ENCODE peak calls at places on chromosomes 6 and 20, in nine cellular contexts. One of them, this sample, is unnamed.

GRCh38 chr6:27547157-27548075 is 74.5 kb upstream of the ZNF184 start:
- DNase-seq in stomach: no peak
- DNase-seq in transverse colon: no peak
- DNase-seq in Peyer's patch: no peak
- DNase-seq in H54: no peak
- DNase-seq in uterus: no peak
- DNase-seq in NB4: peak
- DNase-seq in sigmoid colon: no peak
- DNase-seq in A549: no peak
- DNase-seq in this sample: no peak

GRCh38 chr6:135280375-135281136 is 99.4 kb downstream of the MYB start:
- DNase-seq in sigmoid colon: no peak
- DNase-seq in uterus: no peak
- DNase-seq in A549: no peak
- DNase-seq in stomach: no peak
- DNase-seq in NB4: peak
- DNase-seq in Peyer's patch: no peak
- DNase-seq in H54: no peak
- DNase-seq in transverse colon: no peak
- DNase-seq in this sample: no peak

GRCh38 chr6:133115960-133116359 is 125.2 kb upstream of the EYA4 start:
- DNase-seq in H54: no peak
- DNase-seq in stomach: no peak
- DNase-seq in Peyer's patch: no peak
- DNase-seq in NB4: no peak
- DNase-seq in sigmoid colon: no peak
- DNase-seq in transverse colon: no peak
- DNase-seq in A549: no peak
- DNase-seq in uterus: no peak
- DNase-seq in this sample: no peak

GRCh38 chr6:33799714-33800113 is 4.1 kb downstream of the MLN start:
- DNase-seq in A549: no peak
- DNase-seq in sigmoid colon: no peak
- DNase-seq in uterus: no peak
- DNase-seq in Peyer's patch: no peak
- DNase-seq in transverse colon: no peak
- DNase-seq in H54: no peak
- DNase-seq in NB4: no peak
- DNase-seq in stomach: no peak
- DNase-seq in this sample: no peak

GRCh38 chr6:164569503-164569902 is 739.9 kb downstream of the C6orf118 start:
- DNase-seq in Peyer's patch: no peak
- DNase-seq in sigmoid colon: no peak
- DNase-seq in transverse colon: no peak
- DNase-seq in H54: no peak
- DNase-seq in NB4: no peak
- DNase-seq in uterus: no peak
- DNase-seq in A549: no peak
- DNase-seq in stomach: no peak
- DNase-seq in this sample: no peak

GRCh38 chr6:30357678-30358339 is 12.9 kb downstream of the RPP21 start:
- DNase-seq in sigmoid colon: peak
- DNase-seq in transverse colon: peak
- DNase-seq in stomach: peak
- DNase-seq in Peyer's patch: peak
- DNase-seq in NB4: peak
- DNase-seq in uterus: peak
- DNase-seq in H54: peak
- DNase-seq in A549: peak
- DNase-seq in this sample: no peak

GRCh38 chr20:54062812-54063280 is 7.5 kb downstream of the BCAS1 start:
- DNase-seq in uterus: no peak
- DNase-seq in H54: no peak
- DNase-seq in A549: peak
- DNase-seq in Peyer's patch: no peak
- DNase-seq in NB4: peak
- DNase-seq in stomach: no peak
- DNase-seq in transverse colon: no peak
- DNase-seq in sigmoid colon: no peak
- DNase-seq in this sample: no peak

GRCh38 chr20:10673176-10673830 is 496 bp downstream of the JAG1 start:
- DNase-seq in transverse colon: peak
- DNase-seq in stomach: peak
- DNase-seq in A549: no peak
- DNase-seq in sigmoid colon: peak
- DNase-seq in uterus: peak
- DNase-seq in NB4: peak
- DNase-seq in Peyer's patch: peak
- DNase-seq in H54: peak
- DNase-seq in this sample: peak

GRCh38 chr6:140907235-140907634 is 1225.5 kb upstream of the GJE1 start:
- DNase-seq in stomach: no peak
- DNase-seq in H54: no peak
- DNase-seq in sigmoid colon: no peak
- DNase-seq in NB4: no peak
- DNase-seq in transverse colon: no peak
- DNase-seq in Peyer's patch: no peak
- DNase-seq in uterus: no peak
- DNase-seq in A549: no peak
- DNase-seq in this sample: no peak

GRCh38 chr6:30002871-30003270 is 58.2 kb upstream of the POLR1H start:
- DNase-seq in uterus: no peak
- DNase-seq in H54: peak
- DNase-seq in Peyer's patch: no peak
- DNase-seq in NB4: no peak
- DNase-seq in sigmoid colon: no peak
- DNase-seq in transverse colon: no peak
- DNase-seq in stomach: no peak
- DNase-seq in A549: no peak
- DNase-seq in this sample: no peak

GRCh38 chr6:22785036-22785435 is 215.7 kb downstream of the HDGFL1 start:
- DNase-seq in sigmoid colon: no peak
- DNase-seq in NB4: no peak
- DNase-seq in Peyer's patch: no peak
- DNase-seq in uterus: no peak
- DNase-seq in transverse colon: no peak
- DNase-seq in stomach: no peak
- DNase-seq in H54: no peak
- DNase-seq in A549: no peak
- DNase-seq in this sample: no peak

GRCh38 chr6:43773050-43773956 is 3.3 kb downstream of the VEGFA start:
- DNase-seq in H54: peak
- DNase-seq in stomach: peak
- DNase-seq in NB4: peak
- DNase-seq in sigmoid colon: peak
- DNase-seq in Peyer's patch: peak
- DNase-seq in A549: peak
- DNase-seq in uterus: peak
- DNase-seq in transverse colon: peak
- DNase-seq in this sample: peak
- TF ChIP-seq POLR2A in H54: no peak
- TF ChIP-seq POLR2A in stomach: no peak
- TF ChIP-seq POLR2A in NB4: no peak
- TF ChIP-seq POLR2A in sigmoid colon: no peak
- TF ChIP-seq POLR2A in Peyer's patch: peak
- TF ChIP-seq POLR2A in A549: no peak
- TF ChIP-seq POLR2A in uterus: no peak
- TF ChIP-seq POLR2A in transverse colon: peak
- TF ChIP-seq POLR2A in this sample: no peak

GRCh38 chr6:110543106-110543505 is 66.7 kb upstream of the SLC22A16 start:
- DNase-seq in NB4: no peak
- DNase-seq in transverse colon: no peak
- DNase-seq in H54: no peak
- DNase-seq in Peyer's patch: no peak
- DNase-seq in uterus: no peak
- DNase-seq in stomach: peak
- DNase-seq in sigmoid colon: no peak
- DNase-seq in A549: no peak
- DNase-seq in this sample: no peak
- TF ChIP-seq POLR2A in NB4: no peak
- TF ChIP-seq POLR2A in transverse colon: no peak
- TF ChIP-seq POLR2A in H54: no peak
- TF ChIP-seq POLR2A in Peyer's patch: no peak
- TF ChIP-seq POLR2A in uterus: no peak
- TF ChIP-seq POLR2A in stomach: no peak
- TF ChIP-seq POLR2A in sigmoid colon: no peak
- TF ChIP-seq POLR2A in A549: no peak
- TF ChIP-seq POLR2A in this sample: no peak

DNA sequence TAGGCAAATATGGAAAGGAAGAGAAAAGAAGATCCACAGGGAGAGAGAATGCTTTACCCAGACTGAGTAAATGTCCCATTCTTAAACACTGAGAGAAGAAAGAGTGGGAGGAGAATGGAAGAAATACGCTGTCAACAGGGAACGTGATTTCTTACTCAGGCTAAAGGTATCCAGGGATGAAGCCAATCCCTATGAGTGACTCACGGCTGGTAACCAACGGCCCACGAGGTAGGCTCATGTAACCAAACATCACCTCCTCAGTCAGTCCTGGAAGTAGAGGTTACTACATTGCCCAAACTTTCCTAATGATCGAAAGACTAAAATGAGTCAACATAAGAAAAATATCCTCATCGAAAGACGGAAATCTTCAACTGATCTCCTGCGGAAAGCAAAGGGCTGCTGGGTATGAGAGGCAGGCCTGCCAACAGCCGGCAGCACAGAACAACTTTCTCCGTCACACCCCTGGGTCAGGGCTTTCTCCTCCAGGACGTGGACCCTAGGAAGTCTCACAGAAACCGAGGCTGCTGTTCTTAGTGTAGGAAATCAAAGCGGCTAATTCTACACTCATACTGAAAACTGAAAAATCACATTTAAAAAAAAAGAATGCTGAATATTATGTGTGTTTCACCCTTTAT is 292.6 kb downstream of the GMDS start:
- DNase-seq in stomach: no peak
- DNase-seq in A549: peak
- DNase-seq in NB4: no peak
- DNase-seq in Peyer's patch: no peak
- DNase-seq in H54: peak
- DNase-seq in uterus: no peak
- DNase-seq in transverse colon: no peak
- DNase-seq in sigmoid colon: no peak
- DNase-seq in this sample: no peak
- TF ChIP-seq POLR2A in stomach: no peak
- TF ChIP-seq POLR2A in A549: no peak
- TF ChIP-seq POLR2A in NB4: no peak
- TF ChIP-seq POLR2A in Peyer's patch: no peak
- TF ChIP-seq POLR2A in H54: no peak
- TF ChIP-seq POLR2A in uterus: no peak
- TF ChIP-seq POLR2A in transverse colon: no peak
- TF ChIP-seq POLR2A in sigmoid colon: no peak
- TF ChIP-seq POLR2A in this sample: no peak

DNA sequence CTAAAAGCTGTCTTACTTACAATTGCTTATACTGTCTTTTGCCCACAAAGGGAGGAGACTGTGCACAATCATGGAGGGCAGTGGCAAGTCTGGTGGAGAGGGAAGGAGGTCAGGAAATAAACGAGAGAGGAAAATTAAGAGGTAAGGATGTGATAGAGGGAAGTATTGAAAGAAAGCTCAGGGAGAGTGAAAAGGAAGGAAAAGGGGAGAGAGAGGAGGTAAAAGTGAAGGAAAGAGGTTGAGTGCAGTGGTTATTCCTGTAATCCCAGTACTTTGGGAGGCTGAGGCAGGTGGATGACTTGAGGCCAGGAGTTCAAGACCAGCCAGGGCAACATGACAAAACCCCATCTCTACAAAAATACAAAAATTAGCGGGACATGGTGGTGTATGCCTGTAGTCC is 82.7 kb upstream of the EPB41L1 start:
- DNase-seq in stomach: no peak
- DNase-seq in Peyer's patch: no peak
- DNase-seq in NB4: no peak
- DNase-seq in transverse colon: no peak
- DNase-seq in uterus: no peak
- DNase-seq in A549: no peak
- DNase-seq in sigmoid colon: no peak
- DNase-seq in H54: no peak
- DNase-seq in this sample: no peak
- TF ChIP-seq POLR2A in stomach: no peak
- TF ChIP-seq POLR2A in Peyer's patch: no peak
- TF ChIP-seq POLR2A in NB4: no peak
- TF ChIP-seq POLR2A in transverse colon: no peak
- TF ChIP-seq POLR2A in uterus: no peak
- TF ChIP-seq POLR2A in A549: no peak
- TF ChIP-seq POLR2A in sigmoid colon: no peak
- TF ChIP-seq POLR2A in H54: no peak
- TF ChIP-seq POLR2A in this sample: no peak

This sample was measured in GM12892.